ENCODE peak calls at places on chromosomes 2 and 18, in eight cellular contexts. One of them, this sample, is unnamed.
A peak's percentile ranks its signal among the peaks of the same experiment; 100 is the strongest.

GRCh38 chr2:37615808-37616673 is 55.4 kb downstream of the CDC42EP3 start:
- DNase-seq in Peyer's patch: peak; percentile 84
- DNase-seq in heart right ventricle: peak; percentile 40
- DNase-seq in B cell: peak; percentile 49
- DNase-seq in endothelial cell of umbilical vein: peak; percentile 54
- DNase-seq in colonic mucosa: peak; percentile 47
- DNase-seq in CD4-positive, alpha-beta T cell: peak; percentile 69
- DNase-seq in hepatocyte: no peak
- DNase-seq in this sample: no peak

GRCh38 chr2:42874838-42875801 is 82.7 kb upstream of the HAAO start:
- DNase-seq in Peyer's patch: no peak
- DNase-seq in heart right ventricle: peak; percentile 76
- DNase-seq in B cell: no peak
- DNase-seq in endothelial cell of umbilical vein: peak; percentile 72
- DNase-seq in colonic mucosa: no peak
- DNase-seq in CD4-positive, alpha-beta T cell: no peak
- DNase-seq in hepatocyte: no peak
- DNase-seq in this sample: no peak

GRCh38 chr18:13500227-13500865 is 226.0 kb downstream of the FAM210A start:
- DNase-seq in Peyer's patch: no peak
- DNase-seq in heart right ventricle: peak; percentile 42
- DNase-seq in B cell: no peak
- DNase-seq in endothelial cell of umbilical vein: peak; percentile 83
- DNase-seq in colonic mucosa: no peak
- DNase-seq in CD4-positive, alpha-beta T cell: no peak
- DNase-seq in hepatocyte: peak; percentile 73
- DNase-seq in this sample: no peak

GRCh38 chr2:174259981-174260380 is 11.6 kb upstream of the OLA1 start:
- DNase-seq in Peyer's patch: no peak
- DNase-seq in heart right ventricle: no peak
- DNase-seq in B cell: no peak
- DNase-seq in endothelial cell of umbilical vein: no peak
- DNase-seq in colonic mucosa: no peak
- DNase-seq in CD4-positive, alpha-beta T cell: no peak
- DNase-seq in hepatocyte: peak; percentile 27
- DNase-seq in this sample: no peak

GRCh38 chr18:12839057-12839525 is 44.9 kb downstream of the PTPN2 start:
- DNase-seq in Peyer's patch: no peak
- DNase-seq in heart right ventricle: no peak
- DNase-seq in B cell: peak; percentile 49
- DNase-seq in endothelial cell of umbilical vein: no peak
- DNase-seq in colonic mucosa: no peak
- DNase-seq in CD4-positive, alpha-beta T cell: no peak
- DNase-seq in hepatocyte: no peak
- DNase-seq in this sample: no peak

GRCh38 chr2:202360646-202361045 is 15.5 kb upstream of the BMPR2 start:
- DNase-seq in Peyer's patch: no peak
- DNase-seq in heart right ventricle: no peak
- DNase-seq in B cell: no peak
- DNase-seq in endothelial cell of umbilical vein: no peak
- DNase-seq in colonic mucosa: no peak
- DNase-seq in CD4-positive, alpha-beta T cell: no peak
- DNase-seq in hepatocyte: no peak
- DNase-seq in this sample: no peak

GRCh38 chr2:23269747-23270146 is 115.2 kb upstream of the KLHL29 start:
- DNase-seq in Peyer's patch: no peak
- DNase-seq in heart right ventricle: no peak
- DNase-seq in B cell: no peak
- DNase-seq in endothelial cell of umbilical vein: no peak
- DNase-seq in colonic mucosa: no peak
- DNase-seq in CD4-positive, alpha-beta T cell: no peak
- DNase-seq in hepatocyte: no peak
- DNase-seq in this sample: no peak

GRCh38 chr2:167340322-167340721 is 452.0 kb downstream of the XIRP2 start:
- DNase-seq in Peyer's patch: no peak
- DNase-seq in heart right ventricle: no peak
- DNase-seq in B cell: no peak
- DNase-seq in endothelial cell of umbilical vein: no peak
- DNase-seq in colonic mucosa: no peak
- DNase-seq in CD4-positive, alpha-beta T cell: no peak
- DNase-seq in hepatocyte: no peak
- DNase-seq in this sample: no peak

GRCh38 chr2:6423944-6424343 is 441.8 kb downstream of the CMPK2 start:
- DNase-seq in Peyer's patch: no peak
- DNase-seq in heart right ventricle: no peak
- DNase-seq in B cell: no peak
- DNase-seq in endothelial cell of umbilical vein: no peak
- DNase-seq in colonic mucosa: no peak
- DNase-seq in CD4-positive, alpha-beta T cell: no peak
- DNase-seq in hepatocyte: no peak
- DNase-seq in this sample: no peak

GRCh38 chr2:161947394-161947793 is 126.6 kb downstream of the DPP4 start:
- DNase-seq in Peyer's patch: no peak
- DNase-seq in heart right ventricle: no peak
- DNase-seq in B cell: no peak
- DNase-seq in endothelial cell of umbilical vein: no peak
- DNase-seq in colonic mucosa: no peak
- DNase-seq in CD4-positive, alpha-beta T cell: no peak
- DNase-seq in hepatocyte: no peak
- DNase-seq in this sample: no peak

GRCh38 chr2:128605931-128606330 is 287.3 kb upstream of the HS6ST1 start:
- DNase-seq in Peyer's patch: no peak
- DNase-seq in heart right ventricle: no peak
- DNase-seq in B cell: no peak
- DNase-seq in endothelial cell of umbilical vein: no peak
- DNase-seq in colonic mucosa: no peak
- DNase-seq in CD4-positive, alpha-beta T cell: no peak
- DNase-seq in hepatocyte: no peak
- DNase-seq in this sample: no peak

GRCh38 chr2:62016957-62017356 is 111.5 kb downstream of the COMMD1 start:
- DNase-seq in Peyer's patch: no peak
- DNase-seq in heart right ventricle: no peak
- DNase-seq in B cell: no peak
- DNase-seq in endothelial cell of umbilical vein: no peak
- DNase-seq in colonic mucosa: no peak
- DNase-seq in CD4-positive, alpha-beta T cell: no peak
- DNase-seq in hepatocyte: no peak
- DNase-seq in this sample: no peak

GRCh38 chr2:141380625-141381012 is 750.2 kb downstream of the LRP1B start:
- DNase-seq in Peyer's patch: no peak
- DNase-seq in heart right ventricle: no peak
- DNase-seq in B cell: no peak
- DNase-seq in endothelial cell of umbilical vein: no peak
- DNase-seq in colonic mucosa: no peak
- DNase-seq in CD4-positive, alpha-beta T cell: no peak
- DNase-seq in hepatocyte: no peak
- DNase-seq in this sample: no peak

GRCh38 chr2:187294043-187294442 is 154.0 kb downstream of the CALCRL start:
- DNase-seq in Peyer's patch: no peak
- DNase-seq in heart right ventricle: no peak
- DNase-seq in B cell: no peak
- DNase-seq in endothelial cell of umbilical vein: no peak
- DNase-seq in colonic mucosa: no peak
- DNase-seq in CD4-positive, alpha-beta T cell: no peak
- DNase-seq in hepatocyte: no peak
- DNase-seq in this sample: no peak

GRCh38 chr2:114688241-114688640 is 245.8 kb downstream of the DPP10 start:
- DNase-seq in Peyer's patch: no peak
- DNase-seq in heart right ventricle: no peak
- DNase-seq in B cell: no peak
- DNase-seq in endothelial cell of umbilical vein: no peak
- DNase-seq in colonic mucosa: no peak
- DNase-seq in CD4-positive, alpha-beta T cell: no peak
- DNase-seq in hepatocyte: no peak
- DNase-seq in this sample: no peak

GRCh38 chr2:232387451-232388171 is 9.1 kb downstream of the ALPP start:
- DNase-seq in Peyer's patch: no peak
- DNase-seq in heart right ventricle: no peak
- DNase-seq in B cell: no peak
- DNase-seq in endothelial cell of umbilical vein: no peak
- DNase-seq in colonic mucosa: no peak
- DNase-seq in CD4-positive, alpha-beta T cell: no peak
- DNase-seq in hepatocyte: no peak
- DNase-seq in this sample: no peak

GRCh38 chr18:8212893-8213805 is 396.1 kb upstream of the RAB12 start:
- DNase-seq in Peyer's patch: no peak
- DNase-seq in heart right ventricle: no peak
- DNase-seq in B cell: no peak
- DNase-seq in endothelial cell of umbilical vein: no peak
- DNase-seq in colonic mucosa: no peak
- DNase-seq in CD4-positive, alpha-beta T cell: no peak
- DNase-seq in hepatocyte: no peak
- DNase-seq in this sample: no peak

GRCh38 chr2:45533771-45534170 is 77.3 kb downstream of the SRBD1 start:
- DNase-seq in Peyer's patch: no peak
- DNase-seq in heart right ventricle: no peak
- DNase-seq in B cell: no peak
- DNase-seq in endothelial cell of umbilical vein: no peak
- DNase-seq in colonic mucosa: no peak
- DNase-seq in CD4-positive, alpha-beta T cell: no peak
- DNase-seq in hepatocyte: no peak
- DNase-seq in this sample: no peak

GRCh38 chr2:165675551-165675968 is 118.5 kb downstream of the GALNT3 start:
- DNase-seq in Peyer's patch: no peak
- DNase-seq in heart right ventricle: no peak
- DNase-seq in B cell: no peak
- DNase-seq in endothelial cell of umbilical vein: no peak
- DNase-seq in colonic mucosa: no peak
- DNase-seq in CD4-positive, alpha-beta T cell: no peak
- DNase-seq in hepatocyte: no peak
- DNase-seq in this sample: no peak

DNA sequence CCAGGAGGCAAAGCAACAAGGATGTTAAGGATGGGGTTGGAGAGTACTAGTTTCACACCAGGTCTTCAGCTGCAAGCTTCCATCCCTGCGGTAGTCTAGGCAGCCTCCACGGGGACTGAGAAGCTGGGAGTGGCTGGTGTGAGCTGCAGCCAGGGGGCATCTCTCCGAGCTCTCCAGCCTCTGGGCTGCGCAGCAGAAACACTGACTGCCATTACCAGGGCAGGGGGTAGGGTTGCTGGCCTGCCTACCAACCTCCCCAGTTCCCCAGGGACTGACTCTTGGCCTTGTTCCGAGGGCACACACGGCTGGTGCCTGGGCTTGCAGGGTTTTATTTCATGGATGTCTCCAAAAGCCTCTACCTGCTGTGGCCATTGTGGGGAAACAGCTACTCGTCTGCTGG is 15.9 kb downstream of the GATA6 start:
- DNase-seq in Peyer's patch: no peak
- DNase-seq in heart right ventricle: peak; percentile 46
- DNase-seq in B cell: no peak
- DNase-seq in endothelial cell of umbilical vein: peak; percentile 21
- DNase-seq in colonic mucosa: no peak
- DNase-seq in CD4-positive, alpha-beta T cell: no peak
- DNase-seq in hepatocyte: no peak
- DNase-seq in this sample: peak; percentile 75
- TF ChIP-seq CTCF in Peyer's patch: peak; percentile 41
- TF ChIP-seq CTCF in heart right ventricle: no peak
- TF ChIP-seq CTCF in B cell: no peak
- TF ChIP-seq CTCF in endothelial cell of umbilical vein: no peak
- TF ChIP-seq CTCF in colonic mucosa: no peak
- TF ChIP-seq CTCF in CD4-positive, alpha-beta T cell: no peak
- TF ChIP-seq CTCF in hepatocyte: no peak
- TF ChIP-seq CTCF in this sample: no peak

GRCh38 chr2:178824181-178824580 is 17.0 kb upstream of the TTN start:
- DNase-seq in Peyer's patch: no peak
- DNase-seq in heart right ventricle: peak; percentile 20
- DNase-seq in B cell: no peak
- DNase-seq in endothelial cell of umbilical vein: no peak
- DNase-seq in colonic mucosa: no peak
- DNase-seq in CD4-positive, alpha-beta T cell: no peak
- DNase-seq in hepatocyte: no peak
- DNase-seq in this sample: no peak

GRCh38 chr2:178819147-178819875 is 12.1 kb upstream of the TTN start:
- DNase-seq in Peyer's patch: no peak
- DNase-seq in heart right ventricle: no peak
- DNase-seq in B cell: no peak
- DNase-seq in endothelial cell of umbilical vein: peak; percentile 6
- DNase-seq in colonic mucosa: no peak
- DNase-seq in CD4-positive, alpha-beta T cell: no peak
- DNase-seq in hepatocyte: no peak
- DNase-seq in this sample: no peak

GRCh38 chr2:178825183-178825582 is 18.0 kb upstream of the TTN start:
- DNase-seq in Peyer's patch: no peak
- DNase-seq in heart right ventricle: no peak
- DNase-seq in B cell: no peak
- DNase-seq in endothelial cell of umbilical vein: peak; percentile 80
- DNase-seq in colonic mucosa: no peak
- DNase-seq in CD4-positive, alpha-beta T cell: no peak
- DNase-seq in hepatocyte: no peak
- DNase-seq in this sample: no peak

GRCh38 chr2:178819992-178820391 is 12.8 kb upstream of the TTN start:
- DNase-seq in Peyer's patch: no peak
- DNase-seq in heart right ventricle: no peak
- DNase-seq in B cell: no peak
- DNase-seq in endothelial cell of umbilical vein: peak; percentile 63
- DNase-seq in colonic mucosa: no peak
- DNase-seq in CD4-positive, alpha-beta T cell: no peak
- DNase-seq in hepatocyte: no peak
- DNase-seq in this sample: no peak
- TF ChIP-seq CTCF in Peyer's patch: no peak
- TF ChIP-seq CTCF in heart right ventricle: no peak
- TF ChIP-seq CTCF in B cell: no peak
- TF ChIP-seq CTCF in endothelial cell of umbilical vein: no peak
- TF ChIP-seq CTCF in colonic mucosa: no peak
- TF ChIP-seq CTCF in CD4-positive, alpha-beta T cell: no peak
- TF ChIP-seq CTCF in hepatocyte: no peak
- TF ChIP-seq CTCF in this sample: no peak

GRCh38 chr2:207674826-207675225 is 36.6 kb upstream of the CCNYL1 start:
- DNase-seq in Peyer's patch: no peak
- DNase-seq in heart right ventricle: no peak
- DNase-seq in B cell: no peak
- DNase-seq in endothelial cell of umbilical vein: no peak
- DNase-seq in colonic mucosa: no peak
- DNase-seq in CD4-positive, alpha-beta T cell: no peak
- DNase-seq in hepatocyte: no peak
- DNase-seq in this sample: no peak
- TF ChIP-seq CTCF in Peyer's patch: no peak
- TF ChIP-seq CTCF in heart right ventricle: no peak
- TF ChIP-seq CTCF in B cell: no peak
- TF ChIP-seq CTCF in endothelial cell of umbilical vein: no peak
- TF ChIP-seq CTCF in colonic mucosa: no peak
- TF ChIP-seq CTCF in CD4-positive, alpha-beta T cell: no peak
- TF ChIP-seq CTCF in hepatocyte: no peak
- TF ChIP-seq CTCF in this sample: no peak

GRCh38 chr18:68152770-68153169 is 562.1 kb downstream of the TMX3 start:
- DNase-seq in Peyer's patch: no peak
- DNase-seq in heart right ventricle: no peak
- DNase-seq in B cell: no peak
- DNase-seq in endothelial cell of umbilical vein: no peak
- DNase-seq in colonic mucosa: no peak
- DNase-seq in CD4-positive, alpha-beta T cell: no peak
- DNase-seq in hepatocyte: no peak
- DNase-seq in this sample: no peak
- TF ChIP-seq CTCF in Peyer's patch: no peak
- TF ChIP-seq CTCF in heart right ventricle: no peak
- TF ChIP-seq CTCF in B cell: no peak
- TF ChIP-seq CTCF in endothelial cell of umbilical vein: no peak
- TF ChIP-seq CTCF in colonic mucosa: no peak
- TF ChIP-seq CTCF in CD4-positive, alpha-beta T cell: no peak
- TF ChIP-seq CTCF in hepatocyte: no peak
- TF ChIP-seq CTCF in this sample: no peak

This sample was measured in pancreas.